ENCODE peak calls at places on chromosomes 4 and X, in nine cellular contexts. V is H1, Y is stomach, Z is uterus, K is IMR-90, E is upper lobe of left lung, D is vagina, A is heart left ventricle, X is Peyer's patch. P is an unnamed sample. For H3K4me1 and H3K36me3, the result is how much of the 10 kb centered on the place peaks cover.

GRCh38 chr4:177681902-177682301 is 239.7 kb upstream of the AGA start:
- DNase-seq in V (no peak), Y (no peak), Z (no peak), K (peak), E (no peak), D (no peak), A (no peak), X (no peak), P (no peak)

GRCh38 chrX:153925739-153926593 is at the start of gene ARHGAP4:
- DNase-seq in V (no peak), Y (no peak), Z (no peak), K (no peak), E (peak), D (no peak), A (no peak), X (peak), P (no peak)

GRCh38 chrX:101265869-101266428 is 25.2 kb downstream of the TAF7L start:
- DNase-seq in V (no peak), Y (no peak), Z (no peak), K (peak), E (no peak), D (no peak), A (no peak), X (no peak), P (no peak)

GRCh38 chr4:142350886-142351285 is 495.2 kb downstream of the INPP4B start:
- DNase-seq in V (no peak), Y (no peak), Z (no peak), K (peak), E (no peak), D (no peak), A (no peak), X (no peak), P (no peak)

GRCh38 chrX:17944833-17945497 is 83.9 kb upstream of the RAI2 start:
- DNase-seq in V (no peak), Y (no peak), Z (no peak), K (no peak), E (no peak), D (no peak), A (no peak), X (no peak), P (no peak)

GRCh38 chr4:111959202-111959601 is 186.1 kb upstream of the FAM241A start:
- DNase-seq in V (no peak), Y (no peak), Z (no peak), K (peak), E (no peak), D (no peak), A (no peak), X (no peak), P (no peak)

GRCh38 chr4:94348705-94349104 is 6.1 kb upstream of the HPGDS start:
- DNase-seq in V (no peak), Y (no peak), Z (no peak), K (no peak), E (no peak), D (no peak), A (no peak), X (no peak), P (no peak)

GRCh38 chrX:9988762-9989161 is 21.6 kb downstream of the CLDN34 start:
- DNase-seq in V (no peak), Y (no peak), Z (no peak), K (no peak), E (no peak), D (no peak), A (no peak), X (no peak), P (no peak)

GRCh38 chr4:158906073-158906472 is 137.2 kb downstream of the FNIP2 start:
- DNase-seq in V (no peak), Y (no peak), Z (no peak), K (no peak), E (no peak), D (no peak), A (no peak), X (no peak), P (no peak)

GRCh38 chr4:140834866-140835495 is 78.8 kb upstream of the TBC1D9 start:
- DNase-seq in V (no peak), Y (no peak), Z (no peak), K (no peak), E (no peak), D (no peak), A (no peak), X (no peak), P (no peak)

GRCh38 chrX:17475820-17476219 is 100.8 kb downstream of the NHS start:
- DNase-seq in V (no peak), Y (no peak), Z (no peak), K (no peak), E (no peak), D (no peak), A (no peak), X (no peak), P (no peak)

GRCh38 chrX:132216283-132216682 is 3.0 kb downstream of the RAP2C start:
- DNase-seq in V (no peak), Y (no peak), Z (peak), K (no peak), E (no peak), D (no peak), A (no peak), X (no peak), P (no peak)

GRCh38 chrX:132216806-132217202 is 2.4 kb downstream of the RAP2C start:
- DNase-seq in V (no peak), Y (no peak), Z (no peak), K (peak), E (no peak), D (no peak), A (no peak), X (no peak), P (no peak)

GRCh38 chrX:132218100-132218807 is 993 bp downstream of the RAP2C start:
- DNase-seq in V (peak), Y (peak), Z (peak), K (peak), E (peak), D (no peak), A (peak), X (peak), P (peak)

GRCh38 chrX:132219343-132219768 is at the start of gene RAP2C:
- DNase-seq in V (peak), Y (peak), Z (peak), K (peak), E (peak), D (no peak), A (peak), X (peak), P (peak)

GRCh38 chrX:132217203-132218073 is 1.8 kb downstream of the RAP2C start:
- DNase-seq in V (peak), Y (peak), Z (peak), K (peak), E (peak), D (no peak), A (peak), X (peak), P (peak)
- TF ChIP-seq POLR2A in V (no peak), Y (no peak), Z (no peak), K (no peak), E (no peak), D (peak), A (no peak), X (no peak), P (no peak)

DNA sequence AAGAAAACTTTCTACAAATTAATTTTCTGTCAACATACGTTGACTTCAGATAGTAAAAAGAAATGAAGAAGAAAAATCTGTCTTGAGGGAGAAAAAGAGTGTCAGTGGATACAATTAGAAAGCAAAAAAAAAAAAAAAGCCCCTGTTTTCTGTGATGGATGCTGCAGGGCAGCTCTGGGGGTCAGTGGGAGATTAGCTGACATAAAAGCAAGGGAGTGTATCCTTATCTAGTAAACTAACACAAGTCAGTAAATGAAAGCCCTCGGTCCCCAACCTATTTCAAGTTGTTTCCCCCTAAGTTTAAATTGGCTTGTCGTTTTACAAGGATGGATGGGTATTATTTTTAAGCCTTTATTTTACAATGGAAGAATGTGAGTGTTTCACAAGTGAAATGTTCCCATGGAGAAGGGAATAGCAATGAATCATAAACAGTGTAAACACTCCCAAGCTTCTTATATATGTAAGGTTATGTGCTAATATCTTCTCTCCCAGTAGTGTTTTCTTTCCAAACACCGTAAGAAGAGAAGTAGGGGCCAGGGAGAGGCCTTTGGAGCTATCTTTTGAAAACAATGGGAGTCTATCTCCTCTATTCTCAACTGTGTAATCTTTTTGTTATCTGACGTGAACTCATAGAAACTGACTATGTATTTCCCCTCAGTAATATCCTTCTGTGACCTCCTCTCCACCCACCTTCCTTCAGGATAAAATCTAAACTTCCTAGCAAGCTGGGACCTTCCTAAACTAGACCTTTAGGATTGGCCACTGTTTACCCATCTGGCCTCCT is 347.7 kb downstream of the FBXO8 start:
- DNase-seq in V (no peak), Y (no peak), Z (no peak), K (peak), E (no peak), D (no peak), A (no peak), X (no peak), P (no peak)
- H3K4me1 ChIP-seq in V (under half), Y (under half), Z (under half), K (under half), E (under half), D (under half), A (under half), X (under half), P (under half)

GRCh38 chr4:148108776-148109175 is 333.4 kb downstream of the NR3C2 start:
- DNase-seq in V (no peak), Y (no peak), Z (no peak), K (no peak), E (no peak), D (no peak), A (no peak), X (no peak), P (no peak)

GRCh38 chr4:148114436-148114835 is 327.8 kb downstream of the NR3C2 start:
- DNase-seq in V (no peak), Y (no peak), Z (no peak), K (no peak), E (no peak), D (no peak), A (no peak), X (no peak), P (no peak)

GRCh38 chr4:148109216-148109615 is 333.0 kb downstream of the NR3C2 start:
- DNase-seq in V (no peak), Y (no peak), Z (no peak), K (no peak), E (no peak), D (no peak), A (no peak), X (no peak), P (no peak)

GRCh38 chr4:148112231-148112982 is 329.8 kb downstream of the NR3C2 start:
- DNase-seq in V (no peak), Y (no peak), Z (no peak), K (peak), E (no peak), D (no peak), A (no peak), X (no peak), P (no peak)

DNA sequence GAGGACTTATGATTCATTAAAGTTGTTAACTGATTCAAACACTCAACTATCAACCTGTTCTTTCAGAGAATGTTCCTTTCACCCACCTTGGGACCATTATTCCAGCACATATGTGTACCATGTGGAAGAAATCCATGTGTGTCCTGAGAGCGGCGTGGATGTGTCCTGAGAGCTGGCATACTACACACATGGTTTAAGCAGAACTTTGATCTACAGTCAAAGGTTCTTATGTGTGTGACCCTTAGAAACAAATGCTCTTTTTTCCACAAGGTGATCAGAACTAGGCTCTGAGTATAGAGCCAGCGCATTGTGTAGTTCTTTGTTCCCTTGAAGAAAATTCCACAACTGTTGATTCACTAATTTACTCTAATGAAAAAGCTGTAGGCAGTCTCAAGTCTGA is 332.0 kb downstream of the NR3C2 start:
- DNase-seq in V (no peak), Y (no peak), Z (no peak), K (no peak), E (no peak), D (no peak), A (no peak), X (no peak), P (no peak)
- H3K36me3 ChIP-seq in V (under half), Y (half or more), Z (under half), K (under half), E (under half), D (under half), A (under half), X (under half), P (under half)

DNA sequence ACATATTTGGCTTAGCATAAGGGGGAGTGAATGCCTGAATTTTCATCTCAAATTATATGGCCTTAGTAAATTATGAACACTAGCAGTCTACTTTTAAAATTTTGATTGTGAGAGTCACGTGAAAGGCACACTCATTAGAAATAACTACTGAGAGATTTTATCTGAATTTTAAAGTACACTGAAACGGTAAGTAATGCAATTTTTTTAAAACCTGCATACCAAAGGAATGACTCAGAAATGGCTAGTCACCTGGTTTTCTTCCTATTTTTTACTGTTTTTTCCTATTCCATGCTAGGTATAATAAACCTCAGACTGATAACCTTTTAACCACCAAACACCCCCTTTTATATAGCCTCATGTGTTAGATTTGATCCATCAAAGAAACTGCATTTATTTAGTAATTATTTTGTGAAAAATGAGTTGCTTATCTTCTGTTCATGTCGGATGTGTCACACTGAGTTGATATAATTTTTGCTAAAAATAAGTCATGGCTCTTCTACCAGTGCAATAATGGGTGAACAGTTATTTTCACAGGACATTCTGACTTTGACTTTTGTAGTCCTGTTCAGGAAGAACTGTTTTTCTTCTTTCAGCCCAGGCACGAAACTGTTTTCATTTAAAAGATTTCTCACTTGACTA is 40.4 kb downstream of the CPEB2 start:
- DNase-seq in V (no peak), Y (no peak), Z (no peak), K (no peak), E (no peak), D (no peak), A (no peak), X (no peak), P (no peak)
- TF ChIP-seq POLR2A in V (no peak), Y (no peak), Z (no peak), K (no peak), E (no peak), D (no peak), A (no peak), X (no peak), P (no peak)

DNA sequence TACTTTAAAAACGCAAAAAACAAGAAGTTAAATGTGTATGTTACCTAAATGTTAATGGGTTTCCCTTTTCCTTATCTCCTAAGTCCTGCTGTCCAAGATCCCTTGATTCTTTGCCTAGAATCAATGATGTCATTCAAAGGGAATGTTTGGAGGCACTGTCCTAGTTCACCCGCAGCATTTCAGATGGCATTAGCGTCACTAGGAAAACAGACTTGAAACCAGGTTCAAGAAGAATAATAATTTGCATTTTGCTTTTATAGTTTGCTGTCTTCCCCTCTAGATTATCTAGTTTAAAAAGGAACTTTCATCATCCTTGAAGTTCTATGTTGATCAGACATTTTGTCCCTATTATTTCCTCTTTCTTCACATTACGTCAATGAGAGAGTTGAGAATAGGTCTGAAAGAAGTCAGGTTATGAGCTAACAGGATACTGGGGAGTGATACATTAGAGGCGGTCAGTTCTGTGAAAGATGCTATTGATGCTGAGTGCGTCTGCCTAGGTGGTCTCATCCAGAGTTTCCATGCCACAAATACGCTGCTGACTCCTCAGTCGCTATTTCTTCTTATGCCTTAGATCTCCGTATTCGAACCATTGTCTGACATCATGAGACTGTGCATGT is 234.1 kb upstream of the PGRMC2 start:
- DNase-seq in V (no peak), Y (no peak), Z (no peak), K (peak), E (no peak), D (no peak), A (no peak), X (no peak), P (no peak)
- H3K4me1 ChIP-seq in V (under half), Y (under half), Z (under half), K (under half), E (under half), D (under half), A (under half), X (under half), P (under half)

GRCh38 chrX:2490634-2491033 is 10.1 kb downstream of the DHRSX start:
- DNase-seq in V (no peak), Y (no peak), Z (no peak), K (no peak), E (peak), D (no peak), A (no peak), X (no peak), P (no peak)
- H3K36me3 ChIP-seq in V (half or more), Y (half or more), Z (under half), K (half or more), E (under half), D (under half), A (under half), X (under half), P (half or more)

GRCh38 chr4:75698963-75699228 is 25.5 kb upstream of the USO1 start:
- DNase-seq in V (no peak), Y (no peak), Z (no peak), K (no peak), E (no peak), D (no peak), A (no peak), X (no peak), P (no peak)

GRCh38 chr4:75699299-75699698 is 25.1 kb upstream of the USO1 start:
- DNase-seq in V (no peak), Y (no peak), Z (no peak), K (no peak), E (no peak), D (no peak), A (no peak), X (no peak), P (no peak)

GRCh38 chr4:75696551-75696950 is 23.3 kb upstream of the G3BP2 start:
- DNase-seq in V (no peak), Y (no peak), Z (no peak), K (no peak), E (no peak), D (no peak), A (no peak), X (no peak), P (no peak)

GRCh38 chr4:75696036-75696435 is 22.8 kb upstream of the G3BP2 start:
- DNase-seq in V (no peak), Y (no peak), Z (no peak), K (no peak), E (no peak), D (no peak), A (no peak), X (no peak), P (no peak)

DNA sequence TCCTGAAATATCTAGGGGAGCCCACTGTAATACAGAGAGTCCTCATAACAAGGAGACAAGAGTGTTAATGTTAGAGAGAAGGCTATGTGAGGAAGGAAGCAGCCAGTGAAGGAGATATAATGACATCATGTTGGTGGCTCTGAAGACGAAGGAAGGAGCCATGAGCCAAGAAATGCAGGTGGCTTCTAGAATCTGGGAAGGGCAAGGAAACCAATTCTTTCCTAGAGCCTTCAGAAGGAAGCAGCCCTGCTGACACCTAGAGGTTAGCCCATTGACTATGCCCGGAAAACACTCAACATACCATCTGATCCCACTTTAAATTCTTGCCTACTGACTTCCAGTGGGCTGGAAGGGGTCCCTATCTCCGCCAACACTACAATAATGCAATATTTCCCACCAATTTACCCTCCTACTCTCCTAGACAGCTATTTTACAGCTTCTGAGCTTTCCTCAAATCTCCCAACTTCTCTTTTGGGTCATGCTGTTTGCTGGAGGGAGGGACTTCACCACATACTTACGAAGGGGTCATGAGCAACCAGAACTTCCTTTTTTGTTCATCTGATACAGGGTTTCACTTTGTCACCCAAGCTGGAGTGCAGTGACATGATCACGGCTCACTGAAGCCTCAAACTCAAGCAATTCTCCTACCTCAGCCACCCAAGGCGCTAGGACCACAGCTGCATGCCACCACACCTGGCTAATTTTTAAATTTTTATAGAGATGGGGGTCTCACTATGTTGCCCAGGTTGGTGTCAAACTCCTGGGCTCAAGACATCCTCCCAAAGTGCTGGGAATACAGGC is 25.2 kb upstream of the G3BP2 start:
- DNase-seq in V (no peak), Y (no peak), Z (no peak), K (no peak), E (no peak), D (no peak), A (no peak), X (peak), P (no peak)
- TF ChIP-seq POLR2A in V (no peak), Y (no peak), Z (no peak), K (no peak), E (no peak), D (no peak), A (no peak), X (no peak), P (no peak)

GRCh38 chr4:39455486-39455885 is 3.2 kb downstream of the RPL9 start:
- DNase-seq in V (no peak), Y (no peak), Z (no peak), K (no peak), E (no peak), D (no peak), A (no peak), X (no peak), P (no peak)
- H3K4me1 ChIP-seq in V (under half), Y (under half), Z (under half), K (under half), E (under half), D (under half), A (under half), X (under half), P (under half)